ENCODE peak calls at places on chromosomes 5 and 9, in nine cellular contexts. C, Q, W, F, J, H, E, L and T are unnamed samples.

GRCh38 chr5:163585206-163585605 is 79.8 kb downstream of the MAT2B start:
- DNase-seq in J (no peak), F (no peak), W (no peak), Q (no peak), C (no peak), E (peak; percentile 15), H (no peak), L (no peak), T (no peak)

GRCh38 chr9:126974604-126975003 is 60.0 kb downstream of the RALGPS1 start:
- DNase-seq in H (no peak), L (no peak), E (no peak), F (no peak), J (no peak), C (no peak), Q (no peak), W (no peak), T (no peak)

GRCh38 chr9:127181315-127181580 is 58.8 kb upstream of the ANGPTL2 start:
- DNase-seq in J (no peak), F (no peak), H (no peak), C (peak; percentile 34), W (no peak), L (no peak), Q (no peak), E (no peak), T (no peak)

GRCh38 chr5:53030828-53031425 is 41.8 kb downstream of the ITGA2 start:
- DNase-seq in C (no peak), H (peak; percentile 70), Q (no peak), E (no peak), L (no peak), F (no peak), W (no peak), J (peak; percentile 55), T (no peak)

GRCh38 chr9:34998266-34998665 is 8.7 kb downstream of the DNAJB5 start:
- DNase-seq in F (no peak), C (no peak), W (no peak), E (no peak), J (no peak), H (no peak), L (no peak), Q (no peak), T (no peak)

GRCh38 chr9:130054428-130054786 is 701 bp downstream of the GPR107 start:
- DNase-seq in W (no peak), H (no peak), J (no peak), E (no peak), L (no peak), Q (no peak), F (no peak), C (no peak), T (no peak)

GRCh38 chr9:17571825-17572224 is 7.0 kb upstream of the SH3GL2 start:
- DNase-seq in Q (no peak), L (no peak), H (no peak), W (no peak), F (no peak), C (no peak), J (no peak), E (no peak), T (no peak)

GRCh38 chr9:117403848-117404247 is 11.0 kb downstream of the ASTN2 start:
- DNase-seq in L (no peak), W (peak; percentile 64), F (no peak), J (peak; percentile 86), E (no peak), C (no peak), Q (no peak), H (no peak), T (no peak)

GRCh38 chr5:40166757-40167156 is 513.0 kb upstream of the PTGER4 start:
- DNase-seq in C (no peak), Q (no peak), F (no peak), W (no peak), L (no peak), H (no peak), E (peak; percentile 17), J (no peak), T (peak; percentile 5)

GRCh38 chr5:60463179-60463868 is 236.6 kb downstream of the DEPDC1B start:
- DNase-seq in J (no peak), F (no peak), W (no peak), H (peak; percentile 3), Q (no peak), L (no peak), E (no peak), C (no peak), T (no peak)